ENCODE peak calls at places on chromosomes 4 and X, in ten cellular contexts. Z is stimulated activated CD4-positive, alpha-beta T cell treated with anti-CD3 and anti-CD28 coated beads, Interleukin-2, amount 100 ng/mL, for 24 hours; R is head of caudate nucleus; Y is activated CD8-positive, alpha-beta memory T cell treated with anti-CD3 and anti-CD28 coated beads for 48 hours; X is cardiac fibroblast; V is amniotic stem cell; C is CD8-positive, alpha-beta T cell; U is activated T-helper 1 cell treated with anti-CD3 and anti-CD28 coated beads, Interleukin-2, amount 50 U/mL, for 16 hours; L is skeletal muscle cell; I is anterior cingulate cortex. M is an unnamed sample.

GRCh38 chr4:170610464-170610863 is 520.7 kb upstream of the AADAT start:
- DNase-seq in Y (no peak), L (no peak), I (no peak), Z (no peak), V (no peak), R (no peak), X (peak; percentile 8), U (no peak), C (no peak), M (no peak)

GRCh38 chr4:34261799-34262314 is 1982.5 kb downstream of the ARAP2 start:
- DNase-seq in U (no peak), X (no peak), Y (no peak), I (no peak), C (no peak), L (no peak), R (no peak), V (no peak), Z (no peak), M (no peak)

GRCh38 chr4:152325831-152326230 is 210.1 kb downstream of the FBXW7 start:
- DNase-seq in L (no peak), I (no peak), X (no peak), R (no peak), C (no peak), U (no peak), V (no peak), Y (no peak), Z (no peak), M (no peak)

GRCh38 chr4:144190009-144190408 is 49.5 kb upstream of the GYPA start:
- DNase-seq in X (no peak), U (no peak), Y (no peak), I (no peak), V (no peak), L (no peak), C (no peak), Z (no peak), R (no peak), M (no peak)

GRCh38 chr4:72468904-72469502 is 100.0 kb downstream of the ADAMTS3 start:
- DNase-seq in Y (no peak), L (no peak), R (no peak), U (no peak), I (no peak), Z (no peak), V (peak; percentile 51), C (no peak), X (peak; percentile 61), M (no peak)

GRCh38 chr4:39415678-39416283 is 9.1 kb downstream of the KLB start:
- DNase-seq in R (no peak), L (no peak), X (peak; percentile 8), I (no peak), Z (no peak), U (no peak), Y (no peak), V (no peak), C (no peak), M (no peak)

GRCh38 chrX:93428497-93428896 is 244.9 kb downstream of the NAP1L3 start:
- DNase-seq in U (no peak), V (no peak), R (no peak), Y (no peak), L (no peak), I (no peak), X (no peak), Z (no peak), C (no peak), M (no peak)

GRCh38 chrX:134718329-134719317 is 60.4 kb upstream of the PLAC1 start:
- DNase-seq in L (peak; percentile 91), X (peak; percentile 91), Y (no peak), C (no peak), Z (peak; percentile 17), V (peak; percentile 68), U (no peak), I (no peak), R (no peak), M (peak; percentile 94)

GRCh38 chr4:4860803-4861591 is 1.5 kb downstream of the MSX1 start:
- DNase-seq in U (no peak), X (peak; percentile 17), R (no peak), Y (no peak), V (peak; percentile 54), I (no peak), L (no peak), C (no peak), Z (no peak), M (no peak)

GRCh38 chr4:46804781-46805413 is 104.1 kb downstream of the COX7B2 start:
- DNase-seq in Y (no peak), U (no peak), R (no peak), I (no peak), L (no peak), X (no peak), C (no peak), V (no peak), Z (no peak), M (no peak)

GRCh38 chr4:121484633-121485032 is 103.8 kb upstream of the QRFPR start:
- DNase-seq in X (peak; percentile 77), C (no peak), L (peak; percentile 27), V (peak; percentile 1), Z (peak; percentile 14), Y (no peak), R (no peak), U (no peak), I (no peak), M (peak; percentile 2)

GRCh38 chr4:172125438-172125837 is 312.2 kb downstream of the GALNTL6 start:
- DNase-seq in U (no peak), C (no peak), X (no peak), L (no peak), R (no peak), I (no peak), Z (no peak), V (no peak), Y (no peak), M (no peak)

GRCh38 chr4:123783936-123784335 is 387.3 kb downstream of the SPRY1 start:
- DNase-seq in Y (no peak), V (no peak), U (no peak), X (peak; percentile 61), L (no peak), I (no peak), C (no peak), Z (no peak), R (no peak), M (no peak)

GRCh38 chr4:183686461-183686860 is 27.4 kb downstream of the TRAPPC11 start:
- DNase-seq in C (no peak), V (no peak), Z (no peak), U (no peak), X (no peak), I (no peak), L (no peak), Y (no peak), R (no peak), M (no peak)

GRCh38 chr4:132123870-132124623 is 1025.0 kb upstream of the PCDH10 start:
- DNase-seq in R (no peak), U (no peak), L (peak; percentile 38), Y (no peak), X (peak; percentile 66), V (no peak), Z (no peak), I (no peak), C (no peak), M (no peak)

GRCh38 chrX:46713672-46714487 is 45.0 kb downstream of the SLC9A7 start:
- DNase-seq in V (no peak), X (no peak), U (no peak), Z (no peak), C (no peak), Y (no peak), I (no peak), R (no peak), L (no peak), M (no peak)

GRCh38 chr4:18138076-18138665 is 116.6 kb upstream of the LCORL start:
- DNase-seq in Y (no peak), R (no peak), C (no peak), L (no peak), V (no peak), U (no peak), I (no peak), X (no peak), Z (no peak), M (no peak)

GRCh38 chr4:102321260-102321991 is 23.9 kb downstream of the SLC39A8 start:
- DNase-seq in V (no peak), U (no peak), C (no peak), I (no peak), R (no peak), L (no peak), Z (no peak), X (no peak), Y (no peak), M (no peak)

GRCh38 chrX:49165901-49166881 is 3.6 kb downstream of the MAGIX start:
- DNase-seq in C (peak; percentile 74), I (peak; percentile 54), L (no peak), R (peak; percentile 67), U (peak; percentile 44), V (no peak), Y (peak; percentile 32), X (peak; percentile 72), Z (peak; percentile 70), M (peak; percentile 63)

GRCh38 chr4:177108708-177109107 is 201.0 kb upstream of the NEIL3 start:
- DNase-seq in V (peak; percentile 16), I (no peak), X (peak; percentile 74), C (no peak), L (no peak), U (no peak), R (no peak), Z (no peak), Y (no peak), M (no peak)

GRCh38 chrX:17596051-17596450 is 141.2 kb upstream of the SCML1 start:
- DNase-seq in V (no peak), Y (no peak), R (no peak), I (no peak), U (no peak), X (peak; percentile 22), L (no peak), C (no peak), Z (no peak), M (no peak)

GRCh38 chr4:37865450-37865849 is 25.4 kb upstream of the TBC1D1 start:
- DNase-seq in Y (no peak), C (no peak), X (peak; percentile 69), Z (no peak), L (no peak), R (no peak), V (no peak), U (no peak), I (no peak), M (no peak)

GRCh38 chr4:89434364-89434988 is 126.9 kb upstream of the GPRIN3 start:
- DNase-seq in U (no peak), X (peak; percentile 67), Y (no peak), C (no peak), L (no peak), V (peak; percentile 25), R (no peak), Z (no peak), I (no peak), M (no peak)

GRCh38 chrX:155880586-155881157 is 473 bp upstream of the VAMP7 start:
- DNase-seq in C (no peak), R (no peak), Z (no peak), X (peak; percentile 11), L (no peak), U (no peak), Y (no peak), V (no peak), I (no peak), M (no peak)

GRCh38 chr4:149987330-149987751 is 90.9 kb upstream of the DCLK2 start:
- DNase-seq in U (no peak), C (no peak), X (peak; percentile 43), Y (no peak), V (no peak), Z (no peak), I (no peak), R (no peak), L (no peak), M (no peak)